ENCODE peak calls at places on chromosomes 6 and 20, in six cellular contexts. L, N, J, X, Q and V are unnamed samples.

GRCh38 chr20:50297498-50298348 is 107.1 kb downstream of the CEBPB start:
- DNase-seq in J (no peak), L (peak), N (no peak), X (no peak), Q (no peak), V (no peak)

GRCh38 chr6:20203561-20204528 is 8.4 kb downstream of the MBOAT1 start:
- DNase-seq in Q (no peak), N (no peak), L (no peak), X (no peak), J (no peak), V (no peak)

GRCh38 chr6:26296556-26296856 is 68.5 kb upstream of the BTN3A2 start:
- DNase-seq in N (no peak), J (no peak), Q (no peak), X (no peak), L (no peak), V (no peak)

GRCh38 chr20:15612746-15613145 is 960.5 kb downstream of the KIF16B start:
- DNase-seq in X (no peak), Q (no peak), N (no peak), J (no peak), L (no peak), V (no peak)

GRCh38 chr6:121897337-121897760 is 461.9 kb downstream of the GJA1 start:
- DNase-seq in J (no peak), N (no peak), L (peak), Q (no peak), X (peak), V (no peak)

GRCh38 chr20:6920991-6921613 is 153.6 kb downstream of the BMP2 start:
- DNase-seq in Q (no peak), X (no peak), N (no peak), J (no peak), L (no peak), V (no peak)

GRCh38 chr6:33143113-33143760 is 49.0 kb downstream of the COL11A2 start:
- DNase-seq in J (no peak), X (no peak), N (no peak), Q (no peak), L (no peak), V (no peak)

GRCh38 chr6:3336066-3336786 is 77.5 kb downstream of the PSMG4 start:
- DNase-seq in N (no peak), X (no peak), L (no peak), Q (no peak), J (no peak), V (no peak)

GRCh38 chr6:163226836-163227485 is 187.6 kb upstream of the QKI start:
- DNase-seq in J (no peak), Q (no peak), L (peak), N (no peak), X (no peak), V (peak)

GRCh38 chr6:82143041-82143481 is 104.5 kb downstream of the IBTK start:
- DNase-seq in Q (peak), N (no peak), X (peak), J (no peak), L (peak), V (no peak)

GRCh38 chr6:29528988-29529560 is 30.5 kb downstream of the UBD start:
- DNase-seq in N (no peak), L (no peak), Q (no peak), X (no peak), J (no peak), V (no peak)

GRCh38 chr6:85498596-85499258 is 48.8 kb downstream of the NT5E start:
- DNase-seq in N (no peak), J (no peak), X (peak), L (peak), Q (no peak), V (peak)

GRCh38 chr20:48075591-48076174 is 290.4 kb upstream of the SULF2 start:
- DNase-seq in X (no peak), J (no peak), N (no peak), L (peak), Q (no peak), V (no peak)

GRCh38 chr6:2956930-2957329 is 14.4 kb downstream of the SERPINB6 start:
- DNase-seq in N (peak), X (no peak), Q (no peak), J (no peak), L (peak), V (no peak)

GRCh38 chr6:144559865-144560603 is 274.9 kb downstream of the UTRN start:
- DNase-seq in Q (peak), J (peak), L (peak), X (no peak), N (no peak), V (no peak)

GRCh38 chr6:159758031-159759001 is 3.5 kb upstream of the ACAT2 start:
- DNase-seq in X (peak), Q (peak), N (no peak), L (peak), J (no peak), V (peak)

GRCh38 chr20:38393259-38393658 is 41.9 kb downstream of the SNHG17 start:
- DNase-seq in L (no peak), X (no peak), Q (no peak), N (no peak), J (no peak), V (no peak)

GRCh38 chr20:37615507-37616425 is 78.1 kb upstream of the CTNNBL1 start:
- DNase-seq in Q (peak), L (peak), X (peak), J (peak), N (peak), V (peak)

GRCh38 chr6:138266095-138266494 is 47.8 kb upstream of the PBOV1 start:
- DNase-seq in X (no peak), J (no peak), L (no peak), N (no peak), Q (no peak), V (no peak)

GRCh38 chr6:35057449-35058030 is 83.6 kb downstream of the TCP11 start:
- DNase-seq in L (no peak), J (no peak), X (no peak), Q (no peak), N (no peak), V (no peak)

GRCh38 chr20:17059465-17059864 is 167.4 kb upstream of the PCSK2 start:
- DNase-seq in X (peak), L (peak), Q (no peak), J (no peak), N (no peak), V (peak)

GRCh38 chr6:34273242-34273805 is 24.5 kb upstream of the SMIM29 start:
- DNase-seq in Q (no peak), J (no peak), N (no peak), X (no peak), L (no peak), V (no peak)

GRCh38 chr6:5730586-5731263 is 276.0 kb downstream of the NRN1 start:
- DNase-seq in J (no peak), X (peak), N (no peak), L (no peak), Q (no peak), V (peak)

GRCh38 chr6:40353197-40353966 is 233.8 kb downstream of the LRFN2 start:
- DNase-seq in J (no peak), X (no peak), Q (no peak), L (no peak), N (no peak), V (no peak)

GRCh38 chr6:147888374-147888773 is 379.9 kb downstream of the SAMD5 start:
- DNase-seq in J (no peak), Q (no peak), N (no peak), X (no peak), L (no peak), V (no peak)

GRCh38 chr6:166575190-166575589 is 11.3 kb downstream of the RAMACL start:
- DNase-seq in Q (no peak), N (no peak), L (no peak), J (no peak), X (no peak), V (no peak)

GRCh38 chr6:111487656-111488055 is 4.6 kb upstream of the REV3L start:
- DNase-seq in X (peak), J (no peak), Q (peak), L (peak), N (no peak), V (no peak)

GRCh38 chr20:63829943-63830820 is 882 bp downstream of the ZBTB46 start:
- DNase-seq in N (no peak), Q (no peak), X (no peak), J (no peak), L (no peak), V (no peak)

GRCh38 chr20:43530321-43531090 is 23.0 kb downstream of the L3MBTL1 start:
- DNase-seq in N (peak), Q (no peak), J (no peak), X (no peak), L (no peak), V (peak)

GRCh38 chr6:136408205-136408604 is 118.6 kb upstream of the BCLAF1 start:
- DNase-seq in L (no peak), J (no peak), Q (peak), X (peak), N (no peak), V (peak)